ENCODE peak calls at places on chromosome 5, in five cellular contexts. One of them, this sample, is unnamed. For H3K36me3, the result is how much of the 10 kb centered on the place peaks cover.

GRCh38 chr5:119357309-119357708 is 1.5 kb downstream of the TNFAIP8 start:
- DNase-seq in HCT116: no peak
- DNase-seq in OCI-LY7: no peak
- DNase-seq in endodermal cell: no peak
- DNase-seq in uterus: no peak
- DNase-seq in this sample: no peak

GRCh38 chr5:137587952-137588351 is 88.8 kb upstream of the SPOCK1 start:
- DNase-seq in HCT116: no peak
- DNase-seq in OCI-LY7: no peak
- DNase-seq in endodermal cell: no peak
- DNase-seq in uterus: no peak
- DNase-seq in this sample: no peak

GRCh38 chr5:68504306-68504705 is 288.8 kb downstream of the PIK3R1 start:
- DNase-seq in uterus: no peak
- DNase-seq in endodermal cell: no peak
- DNase-seq in OCI-LY7: no peak
- DNase-seq in HCT116: no peak
- DNase-seq in this sample: no peak

GRCh38 chr5:26569241-26569928 is 469.0 kb downstream of the CDH9 start:
- DNase-seq in HCT116: no peak
- DNase-seq in endodermal cell: peak
- DNase-seq in OCI-LY7: no peak
- DNase-seq in uterus: no peak
- DNase-seq in this sample: no peak

GRCh38 chr5:72519191-72519590 is 12.0 kb upstream of the ZNF366 start:
- DNase-seq in HCT116: no peak
- DNase-seq in OCI-LY7: no peak
- DNase-seq in endodermal cell: no peak
- DNase-seq in uterus: no peak
- DNase-seq in this sample: no peak

GRCh38 chr5:180591249-180591887 is at the start of gene SCGB3A1:
- DNase-seq in endodermal cell: peak
- DNase-seq in uterus: no peak
- DNase-seq in OCI-LY7: no peak
- DNase-seq in HCT116: no peak
- DNase-seq in this sample: no peak

GRCh38 chr5:76681287-76681686 is 34.6 kb upstream of the F2R start:
- DNase-seq in OCI-LY7: no peak
- DNase-seq in endodermal cell: no peak
- DNase-seq in uterus: no peak
- DNase-seq in HCT116: no peak
- DNase-seq in this sample: no peak

GRCh38 chr5:128681096-128681495 is 143.1 kb upstream of the FBN2 start:
- DNase-seq in OCI-LY7: no peak
- DNase-seq in endodermal cell: no peak
- DNase-seq in uterus: no peak
- DNase-seq in HCT116: no peak
- DNase-seq in this sample: no peak

GRCh38 chr5:115844321-115844817 is 2.6 kb downstream of the AP3S1 start:
- DNase-seq in HCT116: no peak
- DNase-seq in uterus: no peak
- DNase-seq in endodermal cell: no peak
- DNase-seq in OCI-LY7: peak
- DNase-seq in this sample: no peak

GRCh38 chr5:77358566-77359205 is 133.4 kb downstream of the WDR41 start:
- DNase-seq in uterus: peak
- DNase-seq in HCT116: no peak
- DNase-seq in endodermal cell: no peak
- DNase-seq in OCI-LY7: no peak
- DNase-seq in this sample: peak

GRCh38 chr5:100797863-100798262 is 105.2 kb downstream of the ST8SIA4 start:
- DNase-seq in endodermal cell: no peak
- DNase-seq in uterus: no peak
- DNase-seq in HCT116: no peak
- DNase-seq in OCI-LY7: no peak
- DNase-seq in this sample: no peak

GRCh38 chr5:82738681-82739080 is 338.5 kb downstream of the TMEM167A start:
- DNase-seq in HCT116: no peak
- DNase-seq in uterus: no peak
- DNase-seq in endodermal cell: no peak
- DNase-seq in OCI-LY7: no peak
- DNase-seq in this sample: no peak

GRCh38 chr5:53568868-53569267 is 8.4 kb downstream of the NDUFS4 start:
- DNase-seq in HCT116: no peak
- DNase-seq in endodermal cell: no peak
- DNase-seq in OCI-LY7: no peak
- DNase-seq in uterus: no peak
- DNase-seq in this sample: peak

GRCh38 chr5:41161271-41161670 is 52.1 kb downstream of the C6 start:
- DNase-seq in HCT116: no peak
- DNase-seq in uterus: no peak
- DNase-seq in OCI-LY7: no peak
- DNase-seq in endodermal cell: no peak
- DNase-seq in this sample: peak

GRCh38 chr5:123874600-123875201 is 362.7 kb downstream of the CSNK1G3 start:
- DNase-seq in uterus: no peak
- DNase-seq in OCI-LY7: no peak
- DNase-seq in endodermal cell: peak
- DNase-seq in HCT116: no peak
- DNase-seq in this sample: no peak

GRCh38 chr5:2047341-2047927 is 164.7 kb upstream of the IRX4 start:
- DNase-seq in uterus: no peak
- DNase-seq in OCI-LY7: no peak
- DNase-seq in HCT116: no peak
- DNase-seq in endodermal cell: no peak
- DNase-seq in this sample: no peak

GRCh38 chr5:2049876-2050275 is 167.2 kb upstream of the IRX4 start:
- DNase-seq in endodermal cell: no peak
- DNase-seq in HCT116: no peak
- DNase-seq in OCI-LY7: no peak
- DNase-seq in uterus: no peak
- DNase-seq in this sample: no peak

DNA sequence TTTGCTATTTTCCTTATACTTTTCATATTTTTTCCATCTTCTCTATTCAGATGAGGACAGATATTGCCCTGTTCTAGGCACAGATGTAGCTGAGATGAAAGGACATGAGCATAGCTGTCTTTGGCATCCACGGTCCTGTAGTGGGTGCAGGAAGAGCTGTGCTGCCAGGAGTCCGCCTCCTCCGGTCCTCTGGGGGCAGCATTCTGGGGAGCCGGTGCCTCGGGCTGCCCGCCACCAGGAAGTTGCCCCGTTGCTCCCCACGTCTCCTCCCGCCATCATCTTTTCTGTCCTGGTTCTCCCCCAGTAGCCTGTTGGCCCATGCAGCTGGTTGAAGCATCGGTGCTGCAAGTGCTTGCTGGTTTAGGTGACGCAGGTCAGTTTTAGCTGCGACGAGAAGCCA is 170.0 kb upstream of the IRX4 start:
- DNase-seq in endodermal cell: no peak
- DNase-seq in uterus: no peak
- DNase-seq in HCT116: no peak
- DNase-seq in OCI-LY7: no peak
- DNase-seq in this sample: no peak
- TF ChIP-seq CTCF in endodermal cell: no peak
- TF ChIP-seq CTCF in uterus: no peak
- TF ChIP-seq CTCF in HCT116: no peak
- TF ChIP-seq CTCF in OCI-LY7: no peak
- TF ChIP-seq CTCF in this sample: no peak

GRCh38 chr5:51391175-51391574 is 7.9 kb downstream of the ISL1 start:
- DNase-seq in endodermal cell: peak
- DNase-seq in uterus: no peak
- DNase-seq in OCI-LY7: no peak
- DNase-seq in HCT116: no peak
- DNase-seq in this sample: no peak

GRCh38 chr5:51388488-51389325 is 5.5 kb downstream of the ISL1 start:
- DNase-seq in HCT116: no peak
- DNase-seq in endodermal cell: no peak
- DNase-seq in uterus: no peak
- DNase-seq in OCI-LY7: no peak
- DNase-seq in this sample: no peak

GRCh38 chr5:51387854-51388320 is 4.6 kb downstream of the ISL1 start:
- DNase-seq in endodermal cell: peak
- DNase-seq in uterus: no peak
- DNase-seq in HCT116: no peak
- DNase-seq in OCI-LY7: no peak
- DNase-seq in this sample: no peak

GRCh38 chr5:51389326-51389581 is 6.0 kb downstream of the ISL1 start:
- DNase-seq in endodermal cell: no peak
- DNase-seq in uterus: no peak
- DNase-seq in OCI-LY7: no peak
- DNase-seq in HCT116: no peak
- DNase-seq in this sample: no peak

DNA sequence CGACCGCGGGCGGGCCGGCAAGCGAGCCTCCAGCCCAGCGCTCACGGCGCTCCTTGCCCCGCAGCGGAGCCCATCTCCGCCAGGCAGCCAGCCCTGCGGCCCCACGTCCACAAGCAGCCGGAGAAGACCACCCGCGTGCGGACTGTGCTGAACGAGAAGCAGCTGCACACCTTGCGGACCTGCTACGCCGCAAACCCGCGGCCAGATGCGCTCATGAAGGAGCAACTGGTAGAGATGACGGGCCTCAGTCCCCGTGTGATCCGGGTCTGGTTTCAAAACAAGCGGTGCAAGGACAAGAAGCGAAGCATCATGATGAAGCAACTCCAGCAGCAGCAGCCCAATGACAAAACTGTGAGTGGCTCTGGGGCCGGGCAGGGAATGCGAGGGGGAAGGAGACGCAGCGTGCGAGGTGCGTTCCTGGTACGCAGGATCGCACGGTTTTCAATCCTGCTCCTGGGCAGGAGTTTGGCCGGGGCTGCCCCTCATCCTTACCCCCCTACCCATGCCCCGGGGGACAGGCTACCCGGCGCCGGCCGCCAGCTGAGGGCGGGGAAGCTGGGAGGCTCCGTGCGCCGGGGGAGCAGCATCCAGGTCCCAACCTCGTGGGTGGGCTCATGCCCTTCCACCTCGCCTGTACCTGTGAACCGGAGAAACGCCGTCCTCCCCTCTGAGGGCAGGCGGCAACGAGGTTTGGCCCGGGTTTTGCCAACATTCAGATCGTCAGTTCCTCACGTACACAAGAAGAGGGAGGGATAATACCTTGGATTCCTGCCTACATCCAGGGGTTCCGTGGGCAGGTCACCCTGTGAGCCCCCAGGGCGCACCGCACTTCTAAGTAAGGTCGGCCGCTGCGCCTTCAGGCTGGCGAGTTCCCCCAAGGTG is 6.6 kb downstream of the ISL1 start:
- DNase-seq in endodermal cell: peak
- DNase-seq in uterus: no peak
- DNase-seq in HCT116: no peak
- DNase-seq in OCI-LY7: no peak
- DNase-seq in this sample: no peak
- H3K4me3 ChIP-seq in endodermal cell: peak
- H3K4me3 ChIP-seq in uterus: no peak
- H3K4me3 ChIP-seq in HCT116: no peak
- H3K4me3 ChIP-seq in OCI-LY7: no peak
- H3K4me3 ChIP-seq in this sample: peak

DNA sequence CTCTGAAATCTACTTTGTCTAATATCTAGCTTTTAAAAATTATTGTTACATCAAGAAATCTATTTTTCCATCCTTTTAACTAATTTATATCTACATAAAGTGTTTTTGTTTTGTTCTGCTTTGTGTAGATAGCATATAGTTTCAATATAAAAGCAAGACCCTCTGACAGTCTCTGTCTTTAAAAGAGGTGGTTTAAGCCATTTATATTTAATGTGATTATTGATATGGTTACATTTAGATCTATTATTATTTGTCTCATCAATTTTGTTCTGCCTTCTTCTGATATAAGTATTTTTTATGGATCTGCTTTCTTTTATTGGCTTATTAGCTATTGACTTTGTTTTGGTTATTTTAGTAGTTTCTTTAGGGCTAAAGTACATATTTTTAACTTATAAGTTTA is 16.0 kb downstream of the HMGXB3 start:
- DNase-seq in OCI-LY7: no peak
- DNase-seq in uterus: no peak
- DNase-seq in HCT116: no peak
- DNase-seq in endodermal cell: no peak
- DNase-seq in this sample: no peak
- H3K36me3 ChIP-seq in OCI-LY7: half or more
- H3K36me3 ChIP-seq in uterus: under half
- H3K36me3 ChIP-seq in HCT116: under half
- H3K36me3 ChIP-seq in endodermal cell: half or more
- H3K36me3 ChIP-seq in this sample: under half

GRCh38 chr5:2634399-2635176 is 116.9 kb downstream of the IRX2 start:
- DNase-seq in OCI-LY7: no peak
- DNase-seq in uterus: no peak
- DNase-seq in HCT116: no peak
- DNase-seq in endodermal cell: peak
- DNase-seq in this sample: no peak
- TF ChIP-seq CTCF in OCI-LY7: no peak
- TF ChIP-seq CTCF in uterus: no peak
- TF ChIP-seq CTCF in HCT116: no peak
- TF ChIP-seq CTCF in endodermal cell: peak
- TF ChIP-seq CTCF in this sample: no peak

GRCh38 chr5:6355294-6355693 is 23.1 kb downstream of the MED10 start:
- DNase-seq in uterus: no peak
- DNase-seq in OCI-LY7: no peak
- DNase-seq in endodermal cell: no peak
- DNase-seq in HCT116: no peak
- DNase-seq in this sample: no peak

GRCh38 chr5:6353602-6354001 is 24.7 kb downstream of the MED10 start:
- DNase-seq in uterus: no peak
- DNase-seq in OCI-LY7: no peak
- DNase-seq in HCT116: no peak
- DNase-seq in endodermal cell: no peak
- DNase-seq in this sample: no peak

GRCh38 chr5:6358434-6358820 is 19.9 kb downstream of the MED10 start:
- DNase-seq in uterus: no peak
- DNase-seq in endodermal cell: peak
- DNase-seq in OCI-LY7: no peak
- DNase-seq in HCT116: no peak
- DNase-seq in this sample: no peak

GRCh38 chr5:6356578-6357164 is 21.7 kb downstream of the MED10 start:
- DNase-seq in uterus: no peak
- DNase-seq in OCI-LY7: no peak
- DNase-seq in endodermal cell: peak
- DNase-seq in HCT116: no peak
- DNase-seq in this sample: no peak

DNA sequence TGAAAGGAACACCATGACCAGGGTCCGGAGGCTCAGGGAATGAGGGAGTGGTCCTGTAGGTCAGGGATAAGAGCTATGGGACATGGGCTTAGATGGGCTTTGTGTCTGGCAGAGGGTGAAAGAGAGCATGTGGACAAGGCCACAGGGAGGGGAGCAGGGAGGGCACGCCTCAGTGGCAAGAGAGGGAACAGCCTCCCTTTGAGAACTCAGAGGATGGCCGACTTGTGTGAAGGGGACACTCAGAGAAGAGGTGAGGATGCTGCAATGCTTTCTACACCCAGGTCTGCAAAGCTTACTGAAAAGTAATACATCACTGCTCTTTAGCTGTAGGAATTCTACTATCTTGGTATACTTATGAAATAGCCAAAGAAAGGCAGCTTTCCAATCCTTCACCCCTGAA is 23.5 kb downstream of the MED10 start:
- DNase-seq in OCI-LY7: no peak
- DNase-seq in endodermal cell: no peak
- DNase-seq in uterus: no peak
- DNase-seq in HCT116: no peak
- DNase-seq in this sample: no peak
- H3K4me3 ChIP-seq in OCI-LY7: no peak
- H3K4me3 ChIP-seq in endodermal cell: no peak
- H3K4me3 ChIP-seq in uterus: no peak
- H3K4me3 ChIP-seq in HCT116: no peak
- H3K4me3 ChIP-seq in this sample: no peak

GRCh38 chr5:136054133-136054996 is 25.6 kb downstream of the TGFBI start:
- DNase-seq in endodermal cell: no peak
- DNase-seq in OCI-LY7: no peak
- DNase-seq in HCT116: no peak
- DNase-seq in uterus: no peak
- DNase-seq in this sample: no peak
- H3K36me3 ChIP-seq in endodermal cell: under half
- H3K36me3 ChIP-seq in OCI-LY7: under half
- H3K36me3 ChIP-seq in HCT116: under half
- H3K36me3 ChIP-seq in uterus: under half
- H3K36me3 ChIP-seq in this sample: under half

This sample was measured in BJ.